ENCODE peak calls at places on chromosomes 5 and 9, in ten cellular contexts. One of them, this sample, is unnamed.
A peak's percentile ranks its signal among the peaks of the same experiment; 100 is the strongest.

GRCh38 chr5:181246276-181247050 is 2.8 kb upstream of the RACK1 start:
- DNase-seq in non-pigmented ciliary epithelial cell: peak; percentile 27
- DNase-seq in astrocyte of the spinal cord: peak; percentile 86
- DNase-seq in hippocampal formation: no peak
- DNase-seq in HuH-7: peak; percentile 87
- DNase-seq in lung: peak; percentile 92
- DNase-seq in GOT3: no peak
- DNase-seq in Caki2: peak; percentile 89
- DNase-seq in choroid plexus epithelial cell: peak; percentile 84
- DNase-seq in retinal pigment epithelial cell: no peak
- DNase-seq in this sample: no peak

GRCh38 chr9:91483189-91483691 is 59.6 kb upstream of the NFIL3 start:
- DNase-seq in non-pigmented ciliary epithelial cell: no peak
- DNase-seq in astrocyte of the spinal cord: peak; percentile 39
- DNase-seq in hippocampal formation: no peak
- DNase-seq in HuH-7: no peak
- DNase-seq in lung: no peak
- DNase-seq in GOT3: no peak
- DNase-seq in Caki2: no peak
- DNase-seq in choroid plexus epithelial cell: no peak
- DNase-seq in retinal pigment epithelial cell: no peak
- DNase-seq in this sample: no peak

GRCh38 chr9:3241290-3241689 is 284.5 kb downstream of the RFX3 start:
- DNase-seq in non-pigmented ciliary epithelial cell: no peak
- DNase-seq in astrocyte of the spinal cord: peak; percentile 66
- DNase-seq in hippocampal formation: no peak
- DNase-seq in HuH-7: no peak
- DNase-seq in lung: no peak
- DNase-seq in GOT3: no peak
- DNase-seq in Caki2: no peak
- DNase-seq in choroid plexus epithelial cell: peak; percentile 51
- DNase-seq in retinal pigment epithelial cell: peak; percentile 16
- DNase-seq in this sample: peak; percentile 3

GRCh38 chr9:95529910-95530309 is 13.1 kb upstream of the PTCH1 start:
- DNase-seq in non-pigmented ciliary epithelial cell: no peak
- DNase-seq in astrocyte of the spinal cord: no peak
- DNase-seq in hippocampal formation: no peak
- DNase-seq in HuH-7: no peak
- DNase-seq in lung: no peak
- DNase-seq in GOT3: no peak
- DNase-seq in Caki2: no peak
- DNase-seq in choroid plexus epithelial cell: no peak
- DNase-seq in retinal pigment epithelial cell: no peak
- DNase-seq in this sample: no peak

GRCh38 chr9:109088221-109088620 is 31.5 kb downstream of the TMEM245 start:
- DNase-seq in non-pigmented ciliary epithelial cell: no peak
- DNase-seq in astrocyte of the spinal cord: no peak
- DNase-seq in hippocampal formation: no peak
- DNase-seq in HuH-7: no peak
- DNase-seq in lung: no peak
- DNase-seq in GOT3: no peak
- DNase-seq in Caki2: no peak
- DNase-seq in choroid plexus epithelial cell: no peak
- DNase-seq in retinal pigment epithelial cell: no peak
- DNase-seq in this sample: no peak

GRCh38 chr9:8724284-8725018 is 924.9 kb upstream of the DMAC1 start:
- DNase-seq in non-pigmented ciliary epithelial cell: no peak
- DNase-seq in astrocyte of the spinal cord: no peak
- DNase-seq in hippocampal formation: no peak
- DNase-seq in HuH-7: no peak
- DNase-seq in lung: no peak
- DNase-seq in GOT3: no peak
- DNase-seq in Caki2: no peak
- DNase-seq in choroid plexus epithelial cell: no peak
- DNase-seq in retinal pigment epithelial cell: no peak
- DNase-seq in this sample: no peak

GRCh38 chr9:93095205-93096130 is 549 bp upstream of the CARD19 start:
- DNase-seq in non-pigmented ciliary epithelial cell: peak; percentile 83
- DNase-seq in astrocyte of the spinal cord: peak; percentile 99
- DNase-seq in hippocampal formation: peak; percentile 100
- DNase-seq in HuH-7: peak; percentile 87
- DNase-seq in lung: peak; percentile 100
- DNase-seq in GOT3: peak; percentile 86
- DNase-seq in Caki2: peak; percentile 98
- DNase-seq in choroid plexus epithelial cell: peak; percentile 99
- DNase-seq in retinal pigment epithelial cell: peak; percentile 88
- DNase-seq in this sample: peak; percentile 64

GRCh38 chr9:95508968-95509850 is 7.6 kb downstream of the PTCH1 start:
- DNase-seq in non-pigmented ciliary epithelial cell: peak; percentile 68
- DNase-seq in astrocyte of the spinal cord: peak; percentile 94
- DNase-seq in hippocampal formation: peak; percentile 86
- DNase-seq in HuH-7: peak; percentile 79
- DNase-seq in lung: peak; percentile 80
- DNase-seq in GOT3: peak; percentile 31
- DNase-seq in Caki2: peak; percentile 93
- DNase-seq in choroid plexus epithelial cell: peak; percentile 93
- DNase-seq in retinal pigment epithelial cell: peak; percentile 67
- DNase-seq in this sample: no peak

GRCh38 chr9:91465420-91465819 is 41.8 kb upstream of the NFIL3 start:
- DNase-seq in non-pigmented ciliary epithelial cell: no peak
- DNase-seq in astrocyte of the spinal cord: peak; percentile 29
- DNase-seq in hippocampal formation: no peak
- DNase-seq in HuH-7: no peak
- DNase-seq in lung: no peak
- DNase-seq in GOT3: no peak
- DNase-seq in Caki2: no peak
- DNase-seq in choroid plexus epithelial cell: no peak
- DNase-seq in retinal pigment epithelial cell: no peak
- DNase-seq in this sample: no peak

GRCh38 chr9:133204335-133204992 is 4.6 kb downstream of the OBP2B start:
- DNase-seq in non-pigmented ciliary epithelial cell: no peak
- DNase-seq in astrocyte of the spinal cord: no peak
- DNase-seq in hippocampal formation: no peak
- DNase-seq in HuH-7: no peak
- DNase-seq in lung: no peak
- DNase-seq in GOT3: no peak
- DNase-seq in Caki2: no peak
- DNase-seq in choroid plexus epithelial cell: no peak
- DNase-seq in retinal pigment epithelial cell: no peak
- DNase-seq in this sample: no peak

GRCh38 chr5:149759986-149760699 is 30.0 kb downstream of the PPARGC1B start:
- DNase-seq in non-pigmented ciliary epithelial cell: no peak
- DNase-seq in astrocyte of the spinal cord: no peak
- DNase-seq in hippocampal formation: no peak
- DNase-seq in HuH-7: no peak
- DNase-seq in lung: no peak
- DNase-seq in GOT3: no peak
- DNase-seq in Caki2: no peak
- DNase-seq in choroid plexus epithelial cell: no peak
- DNase-seq in retinal pigment epithelial cell: no peak
- DNase-seq in this sample: no peak

GRCh38 chr5:161332343-161332742 is 214.2 kb downstream of the GABRB2 start:
- DNase-seq in non-pigmented ciliary epithelial cell: no peak
- DNase-seq in astrocyte of the spinal cord: no peak
- DNase-seq in hippocampal formation: no peak
- DNase-seq in HuH-7: no peak
- DNase-seq in lung: no peak
- DNase-seq in GOT3: no peak
- DNase-seq in Caki2: no peak
- DNase-seq in choroid plexus epithelial cell: no peak
- DNase-seq in retinal pigment epithelial cell: no peak
- DNase-seq in this sample: no peak

GRCh38 chr5:159838551-159839222 is 77.6 kb upstream of the ADRA1B start:
- DNase-seq in non-pigmented ciliary epithelial cell: no peak
- DNase-seq in astrocyte of the spinal cord: peak; percentile 19
- DNase-seq in hippocampal formation: no peak
- DNase-seq in HuH-7: no peak
- DNase-seq in lung: no peak
- DNase-seq in GOT3: no peak
- DNase-seq in Caki2: no peak
- DNase-seq in choroid plexus epithelial cell: peak; percentile 32
- DNase-seq in retinal pigment epithelial cell: no peak
- DNase-seq in this sample: no peak

GRCh38 chr9:88874391-88874790 is 116.9 kb upstream of the S1PR3 start:
- DNase-seq in non-pigmented ciliary epithelial cell: no peak
- DNase-seq in astrocyte of the spinal cord: peak; percentile 17
- DNase-seq in hippocampal formation: no peak
- DNase-seq in HuH-7: no peak
- DNase-seq in lung: no peak
- DNase-seq in GOT3: no peak
- DNase-seq in Caki2: no peak
- DNase-seq in choroid plexus epithelial cell: peak; percentile 19
- DNase-seq in retinal pigment epithelial cell: no peak
- DNase-seq in this sample: no peak

GRCh38 chr9:115862021-115862420 is 291.6 kb upstream of the PAPPA start:
- DNase-seq in non-pigmented ciliary epithelial cell: no peak
- DNase-seq in astrocyte of the spinal cord: no peak
- DNase-seq in hippocampal formation: no peak
- DNase-seq in HuH-7: no peak
- DNase-seq in lung: no peak
- DNase-seq in GOT3: no peak
- DNase-seq in Caki2: no peak
- DNase-seq in choroid plexus epithelial cell: no peak
- DNase-seq in retinal pigment epithelial cell: no peak
- DNase-seq in this sample: no peak

GRCh38 chr9:28445211-28445610 is 871.9 kb upstream of the C9orf72 start:
- DNase-seq in non-pigmented ciliary epithelial cell: no peak
- DNase-seq in astrocyte of the spinal cord: no peak
- DNase-seq in hippocampal formation: no peak
- DNase-seq in HuH-7: no peak
- DNase-seq in lung: no peak
- DNase-seq in GOT3: no peak
- DNase-seq in Caki2: no peak
- DNase-seq in choroid plexus epithelial cell: no peak
- DNase-seq in retinal pigment epithelial cell: no peak
- DNase-seq in this sample: no peak

GRCh38 chr5:160497897-160498296 is 76.2 kb downstream of the PTTG1 start:
- DNase-seq in non-pigmented ciliary epithelial cell: no peak
- DNase-seq in astrocyte of the spinal cord: no peak
- DNase-seq in hippocampal formation: no peak
- DNase-seq in HuH-7: peak; percentile 15
- DNase-seq in lung: no peak
- DNase-seq in GOT3: no peak
- DNase-seq in Caki2: no peak
- DNase-seq in choroid plexus epithelial cell: no peak
- DNase-seq in retinal pigment epithelial cell: no peak
- DNase-seq in this sample: no peak

GRCh38 chr5:126168785-126169184 is 254.4 kb upstream of the GRAMD2B start:
- DNase-seq in non-pigmented ciliary epithelial cell: no peak
- DNase-seq in astrocyte of the spinal cord: no peak
- DNase-seq in hippocampal formation: no peak
- DNase-seq in HuH-7: no peak
- DNase-seq in lung: no peak
- DNase-seq in GOT3: no peak
- DNase-seq in Caki2: no peak
- DNase-seq in choroid plexus epithelial cell: no peak
- DNase-seq in retinal pigment epithelial cell: no peak
- DNase-seq in this sample: no peak

GRCh38 chr5:87741891-87742290 is 329.2 kb upstream of the CCNH start:
- DNase-seq in non-pigmented ciliary epithelial cell: no peak
- DNase-seq in astrocyte of the spinal cord: no peak
- DNase-seq in hippocampal formation: no peak
- DNase-seq in HuH-7: no peak
- DNase-seq in lung: no peak
- DNase-seq in GOT3: no peak
- DNase-seq in Caki2: no peak
- DNase-seq in choroid plexus epithelial cell: no peak
- DNase-seq in retinal pigment epithelial cell: no peak
- DNase-seq in this sample: no peak

GRCh38 chr9:134411451-134412297 is 85.4 kb downstream of the RXRA start:
- DNase-seq in non-pigmented ciliary epithelial cell: no peak
- DNase-seq in astrocyte of the spinal cord: no peak
- DNase-seq in hippocampal formation: no peak
- DNase-seq in HuH-7: no peak
- DNase-seq in lung: no peak
- DNase-seq in GOT3: no peak
- DNase-seq in Caki2: no peak
- DNase-seq in choroid plexus epithelial cell: peak; percentile 19
- DNase-seq in retinal pigment epithelial cell: no peak
- DNase-seq in this sample: no peak

GRCh38 chr9:90651246-90651645 is 8.6 kb upstream of the DIRAS2 start:
- DNase-seq in non-pigmented ciliary epithelial cell: no peak
- DNase-seq in astrocyte of the spinal cord: no peak
- DNase-seq in hippocampal formation: no peak
- DNase-seq in HuH-7: no peak
- DNase-seq in lung: no peak
- DNase-seq in GOT3: no peak
- DNase-seq in Caki2: no peak
- DNase-seq in choroid plexus epithelial cell: no peak
- DNase-seq in retinal pigment epithelial cell: no peak
- DNase-seq in this sample: no peak

GRCh38 chr5:135883441-135883840 is 12.2 kb downstream of the IL9 start:
- DNase-seq in non-pigmented ciliary epithelial cell: no peak
- DNase-seq in astrocyte of the spinal cord: no peak
- DNase-seq in hippocampal formation: no peak
- DNase-seq in HuH-7: no peak
- DNase-seq in lung: no peak
- DNase-seq in GOT3: no peak
- DNase-seq in Caki2: no peak
- DNase-seq in choroid plexus epithelial cell: no peak
- DNase-seq in retinal pigment epithelial cell: no peak
- DNase-seq in this sample: no peak

GRCh38 chr5:103259705-103260355 is 1.3 kb downstream of the MACIR start:
- DNase-seq in non-pigmented ciliary epithelial cell: no peak
- DNase-seq in astrocyte of the spinal cord: peak; percentile 59
- DNase-seq in hippocampal formation: no peak
- DNase-seq in HuH-7: peak; percentile 25
- DNase-seq in lung: peak; percentile 33
- DNase-seq in GOT3: no peak
- DNase-seq in Caki2: no peak
- DNase-seq in choroid plexus epithelial cell: peak; percentile 46
- DNase-seq in retinal pigment epithelial cell: no peak
- DNase-seq in this sample: no peak

GRCh38 chr9:16434522-16434921 is 435.9 kb downstream of the BNC2 start:
- DNase-seq in non-pigmented ciliary epithelial cell: peak; percentile 72
- DNase-seq in astrocyte of the spinal cord: peak; percentile 62
- DNase-seq in hippocampal formation: no peak
- DNase-seq in HuH-7: no peak
- DNase-seq in lung: no peak
- DNase-seq in GOT3: no peak
- DNase-seq in Caki2: no peak
- DNase-seq in choroid plexus epithelial cell: peak; percentile 52
- DNase-seq in retinal pigment epithelial cell: no peak
- DNase-seq in this sample: no peak

GRCh38 chr5:139652788-139653241 is 4.7 kb downstream of the CXXC5 start:
- DNase-seq in non-pigmented ciliary epithelial cell: no peak
- DNase-seq in astrocyte of the spinal cord: peak; percentile 54
- DNase-seq in hippocampal formation: no peak
- DNase-seq in HuH-7: no peak
- DNase-seq in lung: no peak
- DNase-seq in GOT3: no peak
- DNase-seq in Caki2: no peak
- DNase-seq in choroid plexus epithelial cell: peak; percentile 73
- DNase-seq in retinal pigment epithelial cell: no peak
- DNase-seq in this sample: no peak

This sample was measured in epithelial cell of proximal tubule.